ENCODE peak calls at places on chromosome 18, in six cellular contexts. S, Z, P, G, O and K are unnamed samples.

GRCh38 chr18:44507729-44508325 is 172.9 kb upstream of the SETBP1 start:
- DNase-seq in Z (no peak), G (no peak), P (peak; percentile 66), O (peak; percentile 75), S (peak; percentile 57), K (peak; percentile 16)

GRCh38 chr18:21194871-21195771 is 46.9 kb upstream of the GREB1L start:
- DNase-seq in S (no peak), G (peak; percentile 79), O (no peak), P (no peak), Z (peak; percentile 74), K (peak; percentile 66)

GRCh38 chr18:76441002-76441667 is 53.9 kb downstream of the ZNF516 start:
- DNase-seq in P (peak; percentile 51), Z (no peak), G (no peak), O (peak; percentile 56), S (no peak), K (no peak)

GRCh38 chr18:3577456-3577855 is 127.5 kb downstream of the TGIF1 start:
- DNase-seq in G (no peak), Z (no peak), S (no peak), P (no peak), O (no peak), K (no peak)

GRCh38 chr18:5512191-5512590 is 31.6 kb downstream of the EPB41L3 start:
- DNase-seq in G (no peak), Z (no peak), O (no peak), S (no peak), P (no peak), K (no peak)

GRCh38 chr18:57441395-57441794 is 6.2 kb downstream of the ONECUT2 start:
- DNase-seq in G (no peak), Z (no peak), O (peak; percentile 72), P (no peak), S (peak; percentile 58), K (no peak)

GRCh38 chr18:73577365-73577764 is 570.3 kb downstream of the FBXO15 start:
- DNase-seq in Z (peak; percentile 43), G (no peak), P (no peak), O (no peak), S (no peak), K (peak; percentile 65)

GRCh38 chr18:51068111-51068510 is 38.1 kb downstream of the SMAD4 start:
- DNase-seq in Z (peak; percentile 76), O (no peak), S (no peak), P (no peak), G (no peak), K (peak; percentile 70)

GRCh38 chr18:55286257-55286825 is 301.7 kb downstream of the TCF4 start:
- DNase-seq in S (no peak), O (no peak), Z (peak; percentile 40), G (no peak), P (no peak), K (no peak)

GRCh38 chr18:62379051-62379450 is 53.9 kb downstream of the TNFRSF11A start:
- DNase-seq in P (no peak), G (no peak), S (no peak), Z (no peak), O (no peak), K (no peak)

GRCh38 chr18:23943104-23943503 is 71.5 kb upstream of the TTC39C start:
- DNase-seq in G (no peak), S (no peak), P (no peak), Z (no peak), O (no peak), K (no peak)

GRCh38 chr18:76404345-76404831 is 90.7 kb downstream of the ZNF516 start:
- DNase-seq in Z (no peak), S (no peak), G (no peak), P (no peak), O (no peak), K (no peak)

GRCh38 chr18:75247601-75248421 is 37.2 kb downstream of the TSHZ1 start:
- DNase-seq in Z (peak; percentile 79), S (no peak), G (no peak), P (no peak), O (no peak), K (peak; percentile 76)

GRCh38 chr18:67266591-67267237 is 249.8 kb downstream of the DSEL start:
- DNase-seq in Z (peak; percentile 47), O (no peak), S (no peak), P (no peak), G (no peak), K (peak; percentile 78)

GRCh38 chr18:59300676-59301285 is 17.7 kb downstream of the CPLX4 start:
- DNase-seq in S (no peak), O (no peak), Z (no peak), P (no peak), G (no peak), K (no peak)

GRCh38 chr18:23735021-23735464 is 45.8 kb downstream of the LAMA3 start:
- DNase-seq in G (no peak), P (no peak), O (no peak), S (no peak), Z (peak; percentile 60), K (peak; percentile 82)

GRCh38 chr18:8747440-8747937 is 42.1 kb downstream of the MTCL1 start:
- DNase-seq in P (no peak), Z (peak; percentile 62), O (no peak), S (no peak), G (no peak), K (peak; percentile 87)

GRCh38 chr18:75139226-75139911 is 69.6 kb downstream of the PTGR3 start:
- DNase-seq in Z (no peak), G (no peak), S (no peak), P (no peak), O (no peak), K (no peak)

GRCh38 chr18:27213123-27213717 is 28.1 kb upstream of the CHST9 start:
- DNase-seq in P (no peak), O (no peak), S (no peak), Z (no peak), G (no peak), K (no peak)

GRCh38 chr18:2978626-2979025 is 34.3 kb downstream of the LPIN2 start:
- DNase-seq in S (no peak), P (no peak), O (no peak), G (no peak), Z (peak; percentile 72), K (peak; percentile 91)

GRCh38 chr18:49784427-49785185 is 28.7 kb downstream of the ACAA2 start:
- DNase-seq in Z (peak; percentile 54), O (no peak), G (no peak), S (no peak), P (no peak), K (peak; percentile 60)
- TF ChIP-seq CTCF in Z (peak; percentile 31), O (peak; percentile 8), G (peak; percentile 20), S (peak; percentile 35), P (peak; percentile 23), K (peak; percentile 54)

GRCh38 chr18:78971511-78972245 is 7.9 kb upstream of the SALL3 start:
- DNase-seq in O (peak; percentile 58), S (no peak), Z (no peak), P (no peak), G (no peak), K (no peak)
- H3K4me3 ChIP-seq in O (no peak overlapping the region), S (no peak overlapping the region), Z (no peak overlapping the region), P (no peak overlapping the region), G (no peak overlapping the region), K (no peak overlapping the region)

GRCh38 chr18:79952457-79952995 is 1.1 kb upstream of the SLC66A2 start:
- DNase-seq in G (no peak), S (no peak), P (no peak), O (peak; percentile 83), Z (no peak), K (no peak)

GRCh38 chr18:79950440-79951341 is 762 bp downstream of the SLC66A2 start:
- DNase-seq in S (peak; percentile 66), P (peak; percentile 85), Z (no peak), O (peak; percentile 84), G (no peak), K (no peak)

GRCh38 chr18:79952996-79953559 is 1.6 kb upstream of the SLC66A2 start:
- DNase-seq in S (no peak), P (no peak), Z (no peak), O (no peak), G (no peak), K (no peak)

GRCh38 chr18:79949571-79950439 is 1.6 kb downstream of the SLC66A2 start:
- DNase-seq in O (peak; percentile 72), P (no peak), G (no peak), Z (no peak), S (peak; percentile 69), K (peak; percentile 26)

DNA sequence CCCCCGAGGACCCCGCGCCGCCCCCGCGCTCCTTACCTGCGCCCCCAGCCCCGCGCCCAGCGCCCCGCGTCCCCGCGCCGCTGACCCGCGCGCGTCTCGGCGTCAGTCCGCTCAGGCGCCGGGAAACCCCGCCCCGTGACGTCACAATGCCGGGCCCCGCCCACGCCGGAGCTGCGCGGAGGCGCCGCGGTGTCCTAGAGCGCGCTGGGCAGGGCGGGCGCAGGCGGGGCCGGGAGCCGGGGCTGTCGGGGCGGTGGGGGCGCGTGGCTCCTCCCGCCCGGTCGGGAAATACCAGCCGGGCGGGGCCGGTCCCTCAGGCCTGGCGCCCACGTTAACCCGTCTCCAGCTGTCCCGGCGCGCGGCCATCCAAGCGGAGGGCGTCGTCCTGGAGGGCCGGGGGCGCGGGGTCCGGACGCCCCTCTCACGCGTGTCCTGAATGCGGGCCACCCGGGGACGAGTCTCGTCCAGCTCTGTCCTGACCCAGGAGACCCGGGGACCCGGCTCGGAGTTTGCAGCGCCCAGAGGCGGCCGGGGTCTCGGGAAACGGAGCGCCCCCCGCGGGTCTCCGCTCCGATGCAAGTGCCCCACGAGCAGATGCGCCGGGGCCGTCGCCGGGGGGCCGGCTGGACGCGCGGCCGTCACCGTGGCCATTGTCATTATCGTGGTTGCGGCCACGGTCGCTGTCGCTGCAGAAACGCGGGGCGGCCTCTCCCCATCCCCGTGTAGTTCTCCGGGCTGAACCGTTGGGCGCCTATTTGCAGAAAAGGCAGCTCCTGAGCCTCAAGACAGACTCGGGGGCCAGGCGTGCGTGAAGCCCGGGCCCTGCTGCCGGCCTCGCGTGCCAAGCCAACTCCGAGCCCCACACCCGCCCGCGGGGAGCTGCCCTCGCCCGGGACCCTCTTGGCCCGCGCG is at the start of gene SLC66A2:
- DNase-seq in S (peak; percentile 97), Z (peak; percentile 77), O (peak; percentile 97), G (peak; percentile 50), P (peak; percentile 98), K (peak; percentile 84)
- TF ChIP-seq CTCF in S (no peak), Z (no peak), O (no peak), G (no peak), P (no peak), K (no peak)

DNA sequence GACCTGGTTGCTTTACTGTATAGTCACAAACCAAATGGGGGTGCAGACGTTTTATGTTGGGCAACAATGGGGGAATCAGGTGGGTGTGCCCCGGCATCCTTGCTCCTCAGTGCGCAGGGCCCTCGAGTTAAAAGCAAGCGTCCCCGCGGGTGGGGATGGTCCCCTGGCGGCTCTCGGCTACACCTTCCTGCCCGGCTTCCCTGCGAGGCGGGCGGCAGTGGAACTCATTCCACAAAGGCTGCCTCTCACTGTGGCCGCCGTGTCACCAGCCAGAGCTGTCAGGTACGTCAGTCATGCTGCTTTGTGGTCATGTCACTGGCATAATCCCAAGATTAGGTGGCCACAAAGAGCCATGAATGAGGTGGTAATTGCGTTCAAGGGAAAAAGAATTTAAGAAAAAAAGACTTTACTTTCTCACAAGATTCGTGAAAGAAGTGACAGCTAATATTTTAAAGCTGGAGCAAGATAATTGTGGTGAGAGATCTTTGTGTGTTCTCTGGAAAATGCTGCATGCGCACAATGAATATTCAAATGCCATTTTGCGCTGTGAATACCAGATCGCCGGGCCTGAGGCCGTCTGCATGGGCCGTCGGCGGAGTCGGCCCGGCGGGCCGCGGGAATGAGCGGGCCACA is 82.4 kb upstream of the LDLRAD4 start:
- DNase-seq in Z (no peak), G (no peak), S (no peak), P (no peak), O (peak; percentile 72), K (peak; percentile 21)
- H3K4me3 ChIP-seq in Z (peak overlapping the region; percentile 54), G (no peak overlapping the region), S (peak overlapping the region; percentile 56), P (peak overlapping the region; percentile 68), O (peak overlapping the region; percentile 29), K (peak overlapping the region; percentile 60)